ENCODE peak calls at places on chromosomes 13 and 19, in seven cellular contexts. U, W, T, C, M, R and E are unnamed samples.
A peak's percentile ranks its signal among the peaks of the same experiment; 100 is the strongest.

GRCh38 chr13:98476538-98476966 is 100.4 kb downstream of the STK24 start:
- DNase-seq in U (peak; percentile 77), W (no peak), T (peak; percentile 80), C (peak; percentile 92), M (no peak), R (no peak), E (peak; percentile 98)

GRCh38 chr13:75418997-75419396 is 63.0 kb downstream of the TBC1D4 start:
- DNase-seq in U (no peak), W (no peak), T (no peak), C (peak; percentile 21), M (peak; percentile 55), R (no peak), E (peak; percentile 43)

GRCh38 chr19:9792191-9793050 is 23.9 kb upstream of the ZNF846 start:
- DNase-seq in U (peak; percentile 98), W (peak; percentile 96), T (peak; percentile 98), C (peak; percentile 91), M (peak; percentile 80), R (peak; percentile 96), E (peak; percentile 96)

GRCh38 chr13:21218351-21219043 is 42.0 kb downstream of the MRPL57 start:
- DNase-seq in U (no peak), W (no peak), T (no peak), C (no peak), M (no peak), R (no peak), E (no peak)

GRCh38 chr19:953501-954271 is 27.9 kb downstream of the ARID3A start:
- DNase-seq in U (peak; percentile 49), W (no peak), T (peak; percentile 80), C (no peak), M (no peak), R (no peak), E (no peak)

GRCh38 chr13:80359459-80360297 is 18.8 kb upstream of the SPRY2 start:
- DNase-seq in U (peak; percentile 80), W (peak; percentile 95), T (peak; percentile 96), C (no peak), M (no peak), R (peak; percentile 78), E (peak; percentile 48)

GRCh38 chr19:3145909-3146676 is 10.3 kb downstream of the GNA15 start:
- DNase-seq in U (no peak), W (no peak), T (no peak), C (no peak), M (no peak), R (no peak), E (no peak)

GRCh38 chr13:25375727-25376358 is 4.1 kb downstream of the ATP8A2 start:
- DNase-seq in U (peak; percentile 61), W (peak; percentile 46), T (peak; percentile 66), C (peak; percentile 31), M (peak; percentile 76), R (no peak), E (peak; percentile 54)

GRCh38 chr13:48594080-48594815 is 59.5 kb upstream of the CYSLTR2 start:
- DNase-seq in U (no peak), W (no peak), T (peak; percentile 56), C (no peak), M (peak; percentile 35), R (no peak), E (peak; percentile 35)

GRCh38 chr13:102021777-102022176 is 380.1 kb downstream of the FGF14 start:
- DNase-seq in U (no peak), W (no peak), T (no peak), C (no peak), M (no peak), R (no peak), E (no peak)

GRCh38 chr13:24074687-24075086 is 85.8 kb upstream of the SPATA13 start:
- DNase-seq in U (no peak), W (no peak), T (no peak), C (no peak), M (no peak), R (no peak), E (no peak)

GRCh38 chr19:41998246-41999020 is 4.4 kb upstream of the ATP1A3 start:
- DNase-seq in U (peak; percentile 75), W (peak; percentile 66), T (peak; percentile 59), C (peak; percentile 39), M (peak; percentile 13), R (no peak), E (peak; percentile 29)

GRCh38 chr19:28521169-28521568 is 691.8 kb downstream of the UQCRFS1 start:
- DNase-seq in U (no peak), W (no peak), T (no peak), C (no peak), M (no peak), R (no peak), E (no peak)

GRCh38 chr19:5961969-5962945 is 15.7 kb downstream of the RANBP3 start:
- DNase-seq in U (no peak), W (no peak), T (no peak), C (peak; percentile 66), M (peak; percentile 79), R (no peak), E (peak; percentile 88)

GRCh38 chr19:2600914-2601870 is 101.3 kb downstream of the GNG7 start:
- DNase-seq in U (no peak), W (no peak), T (no peak), C (no peak), M (no peak), R (no peak), E (no peak)

GRCh38 chr13:99215466-99215865 is 14.8 kb downstream of the UBAC2 start:
- DNase-seq in U (peak; percentile 43), W (no peak), T (no peak), C (no peak), M (no peak), R (no peak), E (no peak)

GRCh38 chr19:7263521-7263920 is 30.7 kb downstream of the INSR start:
- DNase-seq in U (no peak), W (no peak), T (no peak), C (no peak), M (no peak), R (no peak), E (no peak)

GRCh38 chr19:50803633-50804419 is 13.6 kb downstream of the ACP4 start:
- DNase-seq in U (no peak), W (no peak), T (no peak), C (no peak), M (peak; percentile 28), R (no peak), E (peak; percentile 18)

GRCh38 chr13:50993908-50994307 is 84.3 kb downstream of the RNASEH2B start:
- DNase-seq in U (no peak), W (no peak), T (no peak), C (no peak), M (peak; percentile 40), R (no peak), E (peak; percentile 30)

GRCh38 chr13:29595380-29596063 is at the start of gene SLC7A1:
- DNase-seq in U (peak; percentile 92), W (peak; percentile 81), T (peak; percentile 93), C (peak; percentile 80), M (peak; percentile 81), R (peak; percentile 72), E (peak; percentile 84)

GRCh38 chr19:15640294-15640903 is at the start of gene CYP4F3:
- DNase-seq in U (no peak), W (no peak), T (no peak), C (no peak), M (no peak), R (no peak), E (no peak)

GRCh38 chr13:77028202-77028601 is 1.2 kb upstream of the FBXL3 start:
- DNase-seq in U (no peak), W (no peak), T (peak; percentile 25), C (no peak), M (no peak), R (no peak), E (peak; percentile 28)
- H3K27ac ChIP-seq in U (no peak overlapping the region), W (no peak overlapping the region), T (no peak overlapping the region), C (peak overlapping the region; percentile 39), M (peak overlapping the region; percentile 73), R (no peak overlapping the region), E (peak overlapping the region; percentile 30)

DNA sequence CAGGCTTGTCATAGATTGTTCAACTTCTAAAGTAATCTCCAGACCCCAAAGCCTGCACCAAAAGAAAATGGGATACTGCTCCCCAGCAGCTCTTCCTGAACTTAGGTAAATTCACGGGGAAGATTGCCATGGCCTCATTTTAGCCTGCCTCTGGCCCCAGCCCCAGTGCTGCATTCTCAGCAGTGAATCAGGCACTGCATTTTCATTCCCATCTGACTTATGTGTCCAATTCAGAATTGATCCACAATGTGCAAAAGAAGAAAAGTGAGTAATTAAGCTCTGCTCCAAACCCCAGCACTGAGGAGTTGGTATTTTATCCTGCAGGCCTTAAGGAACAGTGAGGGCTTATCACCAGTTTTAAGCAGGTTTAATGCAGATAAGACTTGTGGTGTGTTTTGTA is 176.4 kb downstream of the KCTD12 start:
- DNase-seq in U (no peak), W (no peak), T (peak; percentile 14), C (peak; percentile 36), M (no peak), R (no peak), E (no peak)
- H4K8ac ChIP-seq in U (no peak overlapping the region), W (no peak overlapping the region), T (no peak overlapping the region), C (no peak overlapping the region), M (no peak overlapping the region), R (no peak overlapping the region), E (peak overlapping the region; percentile 50)

GRCh38 chr13:39451860-39452301 is 151.1 kb downstream of the LHFPL6 start:
- DNase-seq in U (no peak), W (no peak), T (no peak), C (peak; percentile 30), M (peak; percentile 9), R (no peak), E (peak; percentile 68)
- H3K27ac ChIP-seq in U (no peak overlapping the region), W (no peak overlapping the region), T (no peak overlapping the region), C (no peak overlapping the region), M (peak overlapping the region; percentile 89), R (no peak overlapping the region), E (peak overlapping the region; percentile 18)

GRCh38 chr19:20124879-20125278 is 42.1 kb upstream of the ZNF486 start:
- DNase-seq in U (no peak), W (no peak), T (no peak), C (no peak), M (no peak), R (no peak), E (no peak)
- H4K8ac ChIP-seq in U (no peak overlapping the region), W (no peak overlapping the region), T (no peak overlapping the region), C (no peak overlapping the region), M (no peak overlapping the region), R (peak overlapping the region; percentile 7), E (no peak overlapping the region)

GRCh38 chr13:110403315-110403714 is 96.2 kb downstream of the COL4A2 start:
- DNase-seq in U (no peak), W (no peak), T (no peak), C (peak; percentile 84), M (peak; percentile 88), R (no peak), E (peak; percentile 59)

GRCh38 chr13:110403721-110404120 is 96.6 kb downstream of the COL4A2 start:
- DNase-seq in U (no peak), W (no peak), T (no peak), C (peak; percentile 67), M (peak; percentile 68), R (no peak), E (peak; percentile 65)

GRCh38 chr13:110400786-110401533 is 93.9 kb downstream of the COL4A2 start:
- DNase-seq in U (no peak), W (no peak), T (no peak), C (peak; percentile 73), M (peak; percentile 46), R (no peak), E (peak; percentile 64)

GRCh38 chr13:110404321-110404720 is 97.2 kb downstream of the COL4A2 start:
- DNase-seq in U (no peak), W (no peak), T (no peak), C (no peak), M (no peak), R (no peak), E (no peak)

GRCh38 chr13:110402301-110403069 is 95.4 kb downstream of the COL4A2 start:
- DNase-seq in U (no peak), W (no peak), T (no peak), C (no peak), M (no peak), R (no peak), E (no peak)
- H3K27ac ChIP-seq in U (no peak overlapping the region), W (no peak overlapping the region), T (no peak overlapping the region), C (peak overlapping the region; percentile 98), M (peak overlapping the region; percentile 7), R (no peak overlapping the region), E (peak overlapping the region; percentile 52)

GRCh38 chr19:18603255-18603957 is 3.2 kb downstream of the CRLF1 start:
- DNase-seq in U (peak; percentile 71), W (no peak), T (peak; percentile 70), C (no peak), M (peak; percentile 23), R (no peak), E (peak; percentile 64)
- H4K8ac ChIP-seq in U (no peak overlapping the region), W (no peak overlapping the region), T (no peak overlapping the region), C (no peak overlapping the region), M (no peak overlapping the region), R (peak overlapping the region; percentile 39), E (no peak overlapping the region)